ENCODE peak calls at places on chromosomes 13 and 19, in four cellular contexts. E is progenitor cell of endocrine pancreas, R is NCI-H1694, N is NCI-H1105 treated with DMSO at 0.1 percent for 48 hours. V is an unnamed sample.

GRCh38 chr13:57878291-57878690 is 246.7 kb downstream of the PCDH17 start:
- DNase-seq in E (no peak), R (no peak), N (no peak), V (no peak)

GRCh38 chr13:100473493-100474044 is 115.0 kb downstream of the GGACT start:
- DNase-seq in E (no peak), R (no peak), N (no peak), V (no peak)

GRCh38 chr13:30690282-30691188 is 44.8 kb upstream of the ALOX5AP start:
- DNase-seq in E (no peak), R (peak), N (no peak), V (no peak)

GRCh38 chr13:107324416-107325204 is 756.7 kb upstream of the ARGLU1 start:
- DNase-seq in E (no peak), R (no peak), N (no peak), V (no peak)

GRCh38 chr13:98751397-98752110 is 918 bp downstream of the SLC15A1 start:
- DNase-seq in E (no peak), R (no peak), N (no peak), V (no peak)

GRCh38 chr19:2863818-2864217 is 3.3 kb upstream of the ZNF556 start:
- DNase-seq in E (no peak), R (no peak), N (no peak), V (no peak)

GRCh38 chr13:113845723-113846638 is 17.9 kb downstream of the GAS6 start:
- DNase-seq in E (no peak), R (no peak), N (no peak), V (no peak)

GRCh38 chr19:47315125-47315821 is 5.6 kb downstream of the C5AR1 start:
- DNase-seq in E (no peak), R (no peak), N (no peak), V (no peak)

GRCh38 chr13:94620286-94620896 is 18.7 kb downstream of the GPR180 start:
- DNase-seq in E (no peak), R (peak), N (peak), V (no peak)

GRCh38 chr19:34237939-34238338 is 16.4 kb upstream of the GARRE1 start:
- DNase-seq in E (no peak), R (no peak), N (no peak), V (no peak)

GRCh38 chr19:35236638-35237400 is 8.3 kb upstream of the FAM187B start:
- DNase-seq in E (no peak), R (no peak), N (no peak), V (no peak)

GRCh38 chr13:59211636-59212035 is 952.1 kb downstream of the DIAPH3 start:
- DNase-seq in E (no peak), R (no peak), N (no peak), V (no peak)

GRCh38 chr13:105597573-105597972 is 937.9 kb downstream of the EFNB2 start:
- DNase-seq in E (no peak), R (no peak), N (no peak), V (no peak)

GRCh38 chr19:42281175-42282035 is 12.4 kb downstream of the CIC start:
- DNase-seq in E (no peak), R (peak), N (peak), V (no peak)

GRCh38 chr19:40225440-40226305 is 816 bp downstream of the CCNP start:
- DNase-seq in E (no peak), R (no peak), N (no peak), V (no peak)

GRCh38 chr13:104571161-104571889 is 1505.1 kb upstream of the SLC10A2 start:
- DNase-seq in E (peak), R (peak), N (peak), V (peak)

GRCh38 chr13:100828226-100828625 is 153.6 kb upstream of the TMTC4 start:
- DNase-seq in E (no peak), R (peak), N (no peak), V (peak)

GRCh38 chr19:41998246-41999020 is 4.4 kb upstream of the ATP1A3 start:
- DNase-seq in E (peak), R (peak), N (peak), V (no peak)

GRCh38 chr19:55700813-55701212 is 25.8 kb downstream of the EPN1 start:
- DNase-seq in E (no peak), R (no peak), N (no peak), V (no peak)

GRCh38 chr13:21817878-21818277 is 147.0 kb downstream of the FGF9 start:
- DNase-seq in E (no peak), R (no peak), N (no peak), V (no peak)

GRCh38 chr13:72296246-72296645 is 429.2 kb upstream of the DACH1 start:
- DNase-seq in E (no peak), R (no peak), N (no peak), V (no peak)

GRCh38 chr19:45444318-45445041 is 20.8 kb upstream of the ERCC1 start:
- DNase-seq in E (peak), R (no peak), N (peak), V (no peak)

GRCh38 chr13:59424661-59425060 is 739.1 kb downstream of the DIAPH3 start:
- DNase-seq in E (no peak), R (no peak), N (no peak), V (no peak)

GRCh38 chr19:18655173-18655844 is 18.5 kb downstream of the KLHL26 start:
- DNase-seq in E (no peak), R (no peak), N (no peak), V (no peak)

GRCh38 chr13:47136659-47136975 is 239.8 kb upstream of the HTR2A start:
- DNase-seq in E (no peak), R (no peak), N (no peak), V (no peak)

GRCh38 chr13:23513460-23513859 is 56.8 kb upstream of the TNFRSF19 start:
- DNase-seq in E (no peak), R (no peak), N (no peak), V (no peak)

GRCh38 chr19:1235625-1236538 is 1.9 kb downstream of the CBARP start:
- DNase-seq in E (no peak), R (no peak), N (no peak), V (no peak)

GRCh38 chr13:46553886-46554855 is 1.2 kb downstream of the LRCH1 start:
- DNase-seq in E (peak), R (no peak), N (peak), V (no peak)

GRCh38 chr13:56396318-56396717 is 744.4 kb upstream of the PRR20A start:
- DNase-seq in E (no peak), R (no peak), N (no peak), V (no peak)

GRCh38 chr19:49779731-49780578 is 13.2 kb downstream of the AP2A1 start:
- DNase-seq in E (no peak), R (no peak), N (no peak), V (no peak)

GRCh38 chr19:37466277-37466797 is 907 bp downstream of the ZNF569 start:
- DNase-seq in E (no peak), R (no peak), N (no peak), V (no peak)

GRCh38 chr13:95656386-95657015 is 12.0 kb upstream of the DZIP1 start:
- DNase-seq in E (no peak), R (no peak), N (no peak), V (no peak)

GRCh38 chr13:77537302-77537919 is 1.9 kb downstream of the SCEL start:
- DNase-seq in E (no peak), R (no peak), N (no peak), V (no peak)

V was measured in iPS DF 19.7.